ENCODE peak calls at places on chromosomes 6 and 20, in six cellular contexts. E is kidney, P is H1, B is heart right ventricle, N is endodermal cell, I is breast epithelium. L is an unnamed sample.
A peak's percentile ranks its signal among the peaks of the same experiment; 100 is the strongest.

GRCh38 chr6:28537509-28538140 is 11.9 kb downstream of the GPX5 start:
- DNase-seq in E (no peak), P (peak; percentile 76), B (no peak), N (peak; percentile 90), I (no peak), L (no peak)

GRCh38 chr6:13908955-13909381 is 15.8 kb upstream of the RNF182 start:
- DNase-seq in E (no peak), P (no peak), B (no peak), N (peak; percentile 75), I (no peak), L (no peak)

GRCh38 chr6:41966961-41967311 is 25.3 kb upstream of the CCND3 start:
- DNase-seq in E (no peak), P (no peak), B (no peak), N (peak; percentile 79), I (no peak), L (no peak)

GRCh38 chr20:40860487-40860902 is 168.1 kb upstream of the TOP1 start:
- DNase-seq in E (peak; percentile 81), P (no peak), B (no peak), N (no peak), I (peak; percentile 33), L (no peak)

GRCh38 chr20:38173237-38174156 is 8.4 kb upstream of the TGM2 start:
- DNase-seq in E (no peak), P (no peak), B (peak; percentile 39), N (no peak), I (no peak), L (peak; percentile 99)

GRCh38 chr20:39269493-39270217 is 307.5 kb downstream of the DHX35 start:
- DNase-seq in E (no peak), P (no peak), B (no peak), N (no peak), I (no peak), L (no peak)

GRCh38 chr20:63552481-63553249 is 1.3 kb upstream of the FNDC11 start:
- DNase-seq in E (no peak), P (no peak), B (no peak), N (peak; percentile 71), I (no peak), L (peak; percentile 85)

GRCh38 chr6:129429953-129430352 is 280.0 kb downstream of the ARHGAP18 start:
- DNase-seq in E (no peak), P (no peak), B (no peak), N (no peak), I (no peak), L (no peak)

GRCh38 chr6:27544612-27545260 is 71.8 kb upstream of the ZNF184 start:
- DNase-seq in E (no peak), P (no peak), B (no peak), N (no peak), I (no peak), L (no peak)

GRCh38 chr6:26594730-26595632 is 1.8 kb upstream of the ABT1 start:
- DNase-seq in E (no peak), P (peak; percentile 85), B (no peak), N (peak; percentile 87), I (no peak), L (no peak)

GRCh38 chr6:71139249-71139648 is 149.4 kb upstream of the OGFRL1 start:
- DNase-seq in E (no peak), P (no peak), B (no peak), N (no peak), I (no peak), L (no peak)
- TF ChIP-seq CTCF in E (no peak), P (no peak), B (no peak), N (no peak), I (no peak), L (no peak)

GRCh38 chr6:17151888-17152287 is 50.0 kb downstream of the STMND1 start:
- DNase-seq in E (no peak), P (no peak), B (no peak), N (no peak), I (no peak), L (no peak)

GRCh38 chr6:17144016-17144415 is 42.2 kb downstream of the STMND1 start:
- DNase-seq in E (no peak), P (no peak), B (no peak), N (no peak), I (no peak), L (no peak)

GRCh38 chr6:17152703-17153102 is 50.9 kb downstream of the STMND1 start:
- DNase-seq in E (no peak), P (no peak), B (no peak), N (no peak), I (no peak), L (no peak)

DNA sequence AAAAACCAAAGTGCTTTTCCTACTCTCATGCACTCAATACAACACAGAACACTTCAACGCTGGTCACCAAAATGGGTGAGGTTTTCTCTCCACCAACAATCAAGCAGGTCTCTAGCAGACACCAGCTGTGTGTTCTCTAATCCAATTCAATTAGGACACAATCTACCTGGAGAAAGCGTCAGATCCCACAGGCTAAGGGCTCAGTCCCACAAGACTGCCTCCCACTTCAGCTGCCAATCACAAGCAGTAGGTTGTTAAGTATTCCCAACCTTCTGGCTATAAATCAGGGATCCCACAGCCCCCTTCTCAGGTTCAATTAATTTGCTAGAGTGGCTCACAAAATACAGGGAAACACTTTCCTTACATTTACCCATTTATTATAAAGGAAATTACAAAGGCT is 47.7 kb downstream of the STMND1 start:
- DNase-seq in E (no peak), P (no peak), B (no peak), N (no peak), I (no peak), L (no peak)
- H3K27ac ChIP-seq in E (no peak overlapping the region), P (no peak overlapping the region), B (no peak overlapping the region), N (no peak overlapping the region), I (no peak overlapping the region), L (no peak overlapping the region)

DNA sequence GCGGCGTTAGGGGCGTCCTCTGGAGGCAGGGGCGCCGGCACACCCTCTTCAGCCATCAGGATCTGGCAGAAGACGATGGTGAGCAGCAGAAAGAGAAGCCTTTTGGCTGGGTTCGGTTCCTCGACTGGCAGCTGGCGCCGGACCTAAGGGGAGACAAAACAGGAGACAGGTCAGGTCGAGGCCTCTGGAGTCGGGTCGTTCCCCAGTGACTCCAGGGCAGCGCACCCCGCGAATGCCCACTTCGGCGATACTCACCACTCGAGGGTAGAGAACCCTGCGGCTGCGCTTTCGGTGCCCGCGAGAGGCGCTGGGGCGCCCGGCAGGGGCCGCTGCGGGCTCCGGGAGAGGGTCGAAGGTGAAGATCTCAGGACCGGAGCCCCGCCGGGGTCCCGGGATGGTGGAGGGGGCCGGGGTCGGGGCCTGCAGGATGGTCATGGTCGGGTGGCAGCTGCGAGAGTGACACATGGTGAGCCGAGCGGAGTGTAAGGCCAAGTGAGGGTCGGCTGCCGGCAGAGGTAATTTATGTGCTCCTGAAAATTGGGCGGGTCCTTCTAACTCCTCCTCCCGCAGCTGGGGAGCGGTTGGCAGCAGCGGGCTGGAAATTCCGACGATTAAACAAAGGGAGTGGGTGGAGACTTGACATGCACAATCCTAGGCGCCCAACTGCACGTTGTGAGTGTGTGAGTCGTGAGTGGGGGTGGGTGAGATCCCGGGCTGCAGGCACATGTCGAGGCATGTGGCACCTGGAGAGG is at the start of gene IER3:
- DNase-seq in E (peak; percentile 95), P (peak; percentile 91), B (peak; percentile 79), N (peak; percentile 98), I (peak; percentile 92), L (peak; percentile 91)
- TF ChIP-seq CTCF in E (peak; percentile 42), P (peak; percentile 40), B (peak; percentile 65), N (peak; percentile 78), I (peak; percentile 75), L (peak; percentile 34)

GRCh38 chr20:25509084-25509483 is 76.2 kb downstream of the NINL start:
- DNase-seq in E (peak; percentile 42), P (no peak), B (no peak), N (no peak), I (no peak), L (no peak)
- H3K27ac ChIP-seq in E (no peak overlapping the region), P (no peak overlapping the region), B (no peak overlapping the region), N (no peak overlapping the region), I (no peak overlapping the region), L (no peak overlapping the region)

GRCh38 chr6:106820412-106820852 is 154.1 kb downstream of the CD24 start:
- DNase-seq in E (no peak), P (no peak), B (no peak), N (no peak), I (no peak), L (no peak)
- TF ChIP-seq CTCF in E (no peak), P (no peak), B (no peak), N (no peak), I (no peak), L (no peak)

GRCh38 chr6:12228447-12229146 is 61.6 kb upstream of the EDN1 start:
- DNase-seq in E (no peak), P (no peak), B (no peak), N (no peak), I (no peak), L (no peak)

GRCh38 chr6:12223383-12223782 is 66.8 kb upstream of the EDN1 start:
- DNase-seq in E (no peak), P (no peak), B (no peak), N (no peak), I (no peak), L (no peak)

GRCh38 chr6:12222405-12223366 is 67.5 kb upstream of the EDN1 start:
- DNase-seq in E (no peak), P (no peak), B (no peak), N (no peak), I (no peak), L (no peak)
- H3K27ac ChIP-seq in E (no peak overlapping the region), P (no peak overlapping the region), B (no peak overlapping the region), N (no peak overlapping the region), I (peak overlapping the region; percentile 36), L (no peak overlapping the region)

GRCh38 chr6:150975136-150975535 is 109.6 kb downstream of the MTHFD1L start:
- DNase-seq in E (no peak), P (no peak), B (no peak), N (no peak), I (no peak), L (no peak)

GRCh38 chr6:150979826-150980225 is 114.3 kb downstream of the MTHFD1L start:
- DNase-seq in E (no peak), P (no peak), B (no peak), N (no peak), I (no peak), L (no peak)

GRCh38 chr6:150981095-150981494 is 115.6 kb downstream of the MTHFD1L start:
- DNase-seq in E (no peak), P (no peak), B (no peak), N (no peak), I (no peak), L (no peak)

GRCh38 chr6:150978631-150979030 is 113.1 kb downstream of the MTHFD1L start:
- DNase-seq in E (no peak), P (no peak), B (no peak), N (no peak), I (no peak), L (no peak)

GRCh38 chr6:150977276-150977675 is 111.8 kb downstream of the MTHFD1L start:
- DNase-seq in E (no peak), P (no peak), B (no peak), N (no peak), I (no peak), L (no peak)
- TF ChIP-seq CTCF in E (no peak), P (no peak), B (no peak), N (no peak), I (no peak), L (no peak)

GRCh38 chr20:4095639-4096038 is 80.3 kb upstream of the RNF24 start:
- DNase-seq in E (no peak), P (no peak), B (no peak), N (no peak), I (no peak), L (no peak)
- H3K27ac ChIP-seq in E (no peak overlapping the region), P (no peak overlapping the region), B (no peak overlapping the region), N (no peak overlapping the region), I (no peak overlapping the region), L (no peak overlapping the region)